ENCODE peak calls at places on chromosomes 12 and 14, in six cellular contexts. M is psoas muscle, X is left ventricle myocardium inferior, D is fibroblast of lung, Z is RWPE2, Q is colonic mucosa. T is an unnamed sample.
A peak's percentile ranks its signal among the peaks of the same experiment; 100 is the strongest.

GRCh38 chr14:58752280-58752679 is 114.5 kb downstream of the DACT1 start:
- DNase-seq in X (no peak), Q (peak; percentile 22), Z (no peak), M (no peak), D (no peak), T (no peak)

GRCh38 chr12:10392394-10392930 is 2.6 kb upstream of the KLRK1 start:
- DNase-seq in X (peak; percentile 56), Q (no peak), M (peak; percentile 65), Z (peak; percentile 62), D (peak; percentile 91), T (peak; percentile 94)

GRCh38 chr12:118055144-118055557 is 5.8 kb downstream of the WSB2 start:
- DNase-seq in M (peak; percentile 69), D (no peak), X (no peak), Z (no peak), Q (peak; percentile 45), T (peak; percentile 33)

GRCh38 chr12:9740109-9740750 is 7.3 kb upstream of the CLECL1 start:
- DNase-seq in Q (no peak), D (no peak), X (no peak), M (no peak), Z (no peak), T (no peak)

GRCh38 chr12:62466018-62466595 is 519 bp upstream of the MON2 start:
- DNase-seq in D (peak; percentile 44), Z (no peak), X (no peak), Q (peak; percentile 51), M (no peak), T (peak; percentile 33)

GRCh38 chr12:93982847-93983315 is 165.5 kb upstream of the PLXNC1 start:
- DNase-seq in D (peak; percentile 94), Q (no peak), M (no peak), X (no peak), Z (no peak), T (peak; percentile 68)

GRCh38 chr12:65829716-65830115 is 5.4 kb downstream of the HMGA2 start:
- DNase-seq in Z (no peak), Q (no peak), D (no peak), X (no peak), M (no peak), T (no peak)

GRCh38 chr12:51788876-51789275 is 59.6 kb downstream of the FIGNL2 start:
- DNase-seq in M (no peak), Q (no peak), X (no peak), D (peak; percentile 87), Z (no peak), T (peak; percentile 59)

GRCh38 chr12:66823857-66824570 is 145.1 kb upstream of the GRIP1 start:
- DNase-seq in Q (no peak), X (no peak), M (no peak), Z (no peak), D (peak; percentile 43), T (peak; percentile 93)

GRCh38 chr12:106037524-106038298 is 101.0 kb downstream of the NUAK1 start:
- DNase-seq in Q (no peak), D (no peak), M (no peak), Z (no peak), X (no peak), T (no peak)

GRCh38 chr12:63150255-63151060 is 543 bp downstream of the AVPR1A start:
- DNase-seq in M (peak; percentile 58), Z (peak; percentile 41), Q (no peak), D (no peak), X (peak; percentile 23), T (no peak)

GRCh38 chr12:85029456-85029855 is 6.6 kb downstream of the TSPAN19 start:
- DNase-seq in M (no peak), Z (no peak), D (peak; percentile 6), Q (no peak), X (no peak), T (peak; percentile 44)

GRCh38 chr14:20606190-20606901 is 15.2 kb upstream of the RNASE12 start:
- DNase-seq in X (no peak), D (no peak), Z (no peak), Q (peak; percentile 55), M (no peak), T (peak; percentile 57)

GRCh38 chr12:79455314-79455713 is 235.4 kb downstream of the PAWR start:
- DNase-seq in X (no peak), Q (no peak), M (no peak), Z (no peak), D (peak; percentile 21), T (no peak)

GRCh38 chr12:49277466-49277865 is 12.6 kb downstream of the TUBA1C start:
- DNase-seq in M (no peak), Z (no peak), X (no peak), Q (no peak), D (no peak), T (no peak)

GRCh38 chr14:43795600-43796228 is 711.4 kb downstream of the FSCB start:
- DNase-seq in M (no peak), Z (no peak), D (no peak), Q (no peak), X (no peak), T (no peak)

GRCh38 chr12:55965941-55966407 is at the start of gene PMEL:
- DNase-seq in Q (peak; percentile 36), M (no peak), Z (no peak), D (no peak), X (no peak), T (no peak)

GRCh38 chr14:102138935-102139247 is 806 bp upstream of the WDR20 start:
- DNase-seq in M (no peak), Z (no peak), D (no peak), Q (no peak), X (no peak), T (peak; percentile 36)

GRCh38 chr12:85489194-85489593 is 209.2 kb downstream of the ALX1 start:
- DNase-seq in D (no peak), M (no peak), X (no peak), Q (no peak), Z (no peak), T (peak; percentile 60)

GRCh38 chr14:50344116-50344775 is 32.1 kb downstream of the DMAC2L start:
- DNase-seq in D (peak; percentile 59), Z (no peak), X (no peak), M (no peak), Q (no peak), T (peak; percentile 76)

GRCh38 chr14:78455896-78456435 is 285.8 kb downstream of the NRXN3 start:
- DNase-seq in D (no peak), M (no peak), Z (no peak), X (no peak), Q (no peak), T (no peak)

GRCh38 chr14:54933006-54933405 is 30.4 kb upstream of the GCH1 start:
- DNase-seq in Q (no peak), X (no peak), D (no peak), M (no peak), Z (no peak), T (no peak)

GRCh38 chr14:64506751-64507150 is 2.2 kb downstream of the ZBTB1 start:
- DNase-seq in X (no peak), D (no peak), Q (no peak), Z (no peak), M (no peak), T (peak; percentile 8)

GRCh38 chr12:71838231-71838630 is 1.3 kb upstream of the TBC1D15 start:
- DNase-seq in Q (no peak), D (no peak), X (no peak), M (no peak), Z (no peak), T (no peak)

GRCh38 chr12:88866881-88867280 is 286.6 kb upstream of the KITLG start:
- DNase-seq in X (no peak), Q (no peak), Z (no peak), M (no peak), D (peak; percentile 11), T (no peak)

GRCh38 chr12:82015623-82016347 is 256.6 kb upstream of the PPFIA2 start:
- DNase-seq in X (no peak), Q (no peak), D (no peak), M (no peak), Z (no peak), T (peak; percentile 53)

GRCh38 chr12:92730758-92731157 is 28.0 kb downstream of the PLEKHG7 start:
- DNase-seq in M (no peak), Q (no peak), Z (no peak), X (no peak), D (no peak), T (no peak)

GRCh38 chr12:130097798-130098255 is 64.4 kb upstream of the FZD10 start:
- DNase-seq in M (no peak), Z (peak; percentile 93), D (no peak), X (no peak), Q (no peak), T (peak; percentile 98)

GRCh38 chr14:82394916-82395315 is 861.3 kb upstream of the SEL1L start:
- DNase-seq in Z (no peak), M (no peak), X (no peak), Q (no peak), D (no peak), T (no peak)

GRCh38 chr12:54414191-54414525 is 4.9 kb downstream of the ITGA5 start:
- DNase-seq in Z (no peak), Q (no peak), X (no peak), D (no peak), M (no peak), T (no peak)

GRCh38 chr12:54413284-54414190 is 5.5 kb downstream of the ITGA5 start:
- DNase-seq in M (no peak), D (peak; percentile 37), X (peak; percentile 59), Q (peak; percentile 54), Z (no peak), T (no peak)

GRCh38 chr12:54412786-54413185 is 6.3 kb downstream of the ITGA5 start:
- DNase-seq in Q (no peak), M (no peak), Z (no peak), D (no peak), X (no peak), T (no peak)

GRCh38 chr12:54411398-54412241 is 7.4 kb downstream of the ITGA5 start:
- DNase-seq in Q (no peak), D (peak; percentile 92), Z (peak; percentile 91), X (peak; percentile 68), M (peak; percentile 83), T (peak; percentile 99)

GRCh38 chr12:54412348-54412747 is 6.7 kb downstream of the ITGA5 start:
- DNase-seq in D (no peak), Z (no peak), X (no peak), Q (no peak), M (no peak), T (no peak)
- H3K4me3 ChIP-seq in D (no peak overlapping the region), Z (no peak overlapping the region), X (peak overlapping the region; percentile 76), Q (no peak overlapping the region), M (peak overlapping the region; percentile 21), T (no peak overlapping the region)

GRCh38 chr14:24679248-24680085 is 45.5 kb upstream of the GZMB start:
- DNase-seq in Q (no peak), D (no peak), M (no peak), X (no peak), Z (no peak), T (no peak)
- TF ChIP-seq CTCF in Q (no peak), D (no peak), M (no peak), X (no peak), Z (peak; percentile 86), T (no peak)

DNA sequence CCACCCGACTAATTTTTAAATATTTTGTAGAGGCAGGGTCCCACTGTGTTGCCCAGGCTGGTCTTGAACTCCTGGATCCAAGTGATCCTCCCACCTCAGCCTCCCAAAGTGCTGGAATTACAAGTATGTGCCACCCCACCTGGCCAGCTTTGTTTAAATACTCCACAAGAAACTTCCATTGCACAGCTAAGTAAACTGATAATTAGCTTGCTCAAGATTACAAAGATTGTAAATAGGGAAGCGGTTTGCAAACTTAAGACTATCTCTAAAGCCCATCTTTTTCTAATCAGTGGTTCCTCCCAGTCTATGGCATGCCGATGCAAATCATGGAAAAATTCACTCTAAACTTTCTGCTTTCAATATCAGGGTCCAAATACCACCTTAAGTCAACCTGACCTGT is 9.7 kb downstream of the SLC7A8 start:
- DNase-seq in M (no peak), Q (no peak), Z (no peak), D (no peak), X (no peak), T (no peak)
- H3K36me3 ChIP-seq in M (peaks cover 4% of the 10 kb centered on the region), Q (no peaks in the 10 kb centered on the region), Z (no peaks in the 10 kb centered on the region), D (no peaks in the 10 kb centered on the region), X (no peaks in the 10 kb centered on the region), T (no peaks in the 10 kb centered on the region)

GRCh38 chr14:91315844-91316267 is 71.4 kb upstream of the GPR68 start:
- DNase-seq in Q (no peak), M (no peak), X (no peak), D (no peak), Z (no peak), T (no peak)
- H3K4me3 ChIP-seq in Q (no peak overlapping the region), M (no peak overlapping the region), X (no peak overlapping the region), D (no peak overlapping the region), Z (no peak overlapping the region), T (no peak overlapping the region)